ENCODE peak calls at places on chromosomes 5 and 9, in ten cellular contexts. One of them, this sample, is unnamed. For H3K36me3, the result is how much of the 10 kb centered on the place peaks cover.

GRCh38 chr5:180358694-180359093 is 5.6 kb upstream of the GFPT2 start:
- DNase-seq in ovary: no peak
- DNase-seq in body of pancreas: no peak
- DNase-seq in hepatocyte: no peak
- DNase-seq in suprapubic skin: no peak
- DNase-seq in GM12878: no peak
- DNase-seq in CD4-positive, CD25-positive, alpha-beta regulatory T cell: no peak
- DNase-seq in HepG2: no peak
- DNase-seq in tibial artery: no peak
- DNase-seq in pancreas: no peak
- DNase-seq in this sample: no peak

GRCh38 chr9:137648396-137648795 is 29.6 kb downstream of the EHMT1 start:
- DNase-seq in ovary: no peak
- DNase-seq in body of pancreas: no peak
- DNase-seq in hepatocyte: no peak
- DNase-seq in suprapubic skin: no peak
- DNase-seq in GM12878: no peak
- DNase-seq in CD4-positive, CD25-positive, alpha-beta regulatory T cell: no peak
- DNase-seq in HepG2: no peak
- DNase-seq in tibial artery: no peak
- DNase-seq in pancreas: no peak
- DNase-seq in this sample: no peak

GRCh38 chr9:18905033-18905882 is 127.8 kb downstream of the SAXO1 start:
- DNase-seq in ovary: no peak
- DNase-seq in body of pancreas: no peak
- DNase-seq in hepatocyte: no peak
- DNase-seq in suprapubic skin: no peak
- DNase-seq in GM12878: no peak
- DNase-seq in CD4-positive, CD25-positive, alpha-beta regulatory T cell: no peak
- DNase-seq in HepG2: no peak
- DNase-seq in tibial artery: no peak
- DNase-seq in pancreas: no peak
- DNase-seq in this sample: no peak

GRCh38 chr5:39214912-39215709 is 4.3 kb downstream of the FYB1 start:
- DNase-seq in ovary: no peak
- DNase-seq in body of pancreas: no peak
- DNase-seq in hepatocyte: no peak
- DNase-seq in suprapubic skin: no peak
- DNase-seq in GM12878: no peak
- DNase-seq in CD4-positive, CD25-positive, alpha-beta regulatory T cell: no peak
- DNase-seq in HepG2: no peak
- DNase-seq in tibial artery: no peak
- DNase-seq in pancreas: no peak
- DNase-seq in this sample: no peak

GRCh38 chr9:137237759-137238726 is 3.0 kb upstream of the TUBB4B start:
- DNase-seq in ovary: no peak
- DNase-seq in body of pancreas: peak
- DNase-seq in hepatocyte: no peak
- DNase-seq in suprapubic skin: no peak
- DNase-seq in GM12878: no peak
- DNase-seq in CD4-positive, CD25-positive, alpha-beta regulatory T cell: no peak
- DNase-seq in HepG2: no peak
- DNase-seq in tibial artery: no peak
- DNase-seq in pancreas: peak
- DNase-seq in this sample: no peak

GRCh38 chr5:42543774-42544173 is 120.5 kb downstream of the GHR start:
- DNase-seq in ovary: no peak
- DNase-seq in body of pancreas: no peak
- DNase-seq in hepatocyte: no peak
- DNase-seq in suprapubic skin: no peak
- DNase-seq in GM12878: no peak
- DNase-seq in CD4-positive, CD25-positive, alpha-beta regulatory T cell: no peak
- DNase-seq in HepG2: no peak
- DNase-seq in tibial artery: no peak
- DNase-seq in pancreas: no peak
- DNase-seq in this sample: no peak

GRCh38 chr9:116628706-116629105 is 58.4 kb upstream of the TRIM32 start:
- DNase-seq in ovary: no peak
- DNase-seq in body of pancreas: no peak
- DNase-seq in hepatocyte: no peak
- DNase-seq in suprapubic skin: no peak
- DNase-seq in GM12878: no peak
- DNase-seq in CD4-positive, CD25-positive, alpha-beta regulatory T cell: no peak
- DNase-seq in HepG2: no peak
- DNase-seq in tibial artery: no peak
- DNase-seq in pancreas: no peak
- DNase-seq in this sample: no peak

GRCh38 chr9:124180557-124180956 is 77.2 kb upstream of the NEK6 start:
- DNase-seq in ovary: no peak
- DNase-seq in body of pancreas: peak
- DNase-seq in hepatocyte: peak
- DNase-seq in suprapubic skin: no peak
- DNase-seq in GM12878: no peak
- DNase-seq in CD4-positive, CD25-positive, alpha-beta regulatory T cell: no peak
- DNase-seq in HepG2: no peak
- DNase-seq in tibial artery: peak
- DNase-seq in pancreas: no peak
- DNase-seq in this sample: no peak

GRCh38 chr5:171155621-171156020 is 153.4 kb upstream of the TLX3 start:
- DNase-seq in ovary: no peak
- DNase-seq in body of pancreas: no peak
- DNase-seq in hepatocyte: no peak
- DNase-seq in suprapubic skin: no peak
- DNase-seq in GM12878: no peak
- DNase-seq in CD4-positive, CD25-positive, alpha-beta regulatory T cell: no peak
- DNase-seq in HepG2: no peak
- DNase-seq in tibial artery: no peak
- DNase-seq in pancreas: no peak
- DNase-seq in this sample: no peak

DNA sequence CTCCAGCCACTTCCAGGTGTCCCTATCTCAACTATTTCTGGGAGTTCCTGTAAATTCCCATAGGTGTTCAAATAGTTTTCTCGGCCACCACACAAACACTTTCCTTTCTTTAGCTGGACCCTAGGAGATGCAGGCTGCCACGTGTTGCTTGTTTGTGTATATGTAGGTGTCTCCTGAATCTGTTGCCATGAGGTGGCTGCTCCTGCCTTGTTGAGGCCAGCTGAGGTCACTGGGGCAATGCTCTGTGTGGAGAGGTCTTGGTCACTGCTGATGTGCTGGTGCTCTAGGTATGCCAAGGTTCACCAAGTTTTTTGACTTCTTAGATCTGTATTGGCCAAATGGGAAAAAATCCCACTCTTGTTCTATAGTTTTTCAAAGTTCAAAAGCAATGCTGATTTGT is 132.5 kb upstream of the CHD1 start:
- DNase-seq in ovary: no peak
- DNase-seq in body of pancreas: no peak
- DNase-seq in hepatocyte: no peak
- DNase-seq in suprapubic skin: no peak
- DNase-seq in GM12878: no peak
- DNase-seq in CD4-positive, CD25-positive, alpha-beta regulatory T cell: no peak
- DNase-seq in HepG2: no peak
- DNase-seq in tibial artery: no peak
- DNase-seq in pancreas: no peak
- DNase-seq in this sample: no peak
- H3K4me3 ChIP-seq in ovary: no peak
- H3K4me3 ChIP-seq in body of pancreas: no peak
- H3K4me3 ChIP-seq in hepatocyte: no peak
- H3K4me3 ChIP-seq in suprapubic skin: no peak
- H3K4me3 ChIP-seq in GM12878: no peak
- H3K4me3 ChIP-seq in CD4-positive, CD25-positive, alpha-beta regulatory T cell: no peak
- H3K4me3 ChIP-seq in HepG2: no peak
- H3K4me3 ChIP-seq in tibial artery: no peak
- H3K4me3 ChIP-seq in pancreas: no peak
- H3K4me3 ChIP-seq in this sample: no peak

DNA sequence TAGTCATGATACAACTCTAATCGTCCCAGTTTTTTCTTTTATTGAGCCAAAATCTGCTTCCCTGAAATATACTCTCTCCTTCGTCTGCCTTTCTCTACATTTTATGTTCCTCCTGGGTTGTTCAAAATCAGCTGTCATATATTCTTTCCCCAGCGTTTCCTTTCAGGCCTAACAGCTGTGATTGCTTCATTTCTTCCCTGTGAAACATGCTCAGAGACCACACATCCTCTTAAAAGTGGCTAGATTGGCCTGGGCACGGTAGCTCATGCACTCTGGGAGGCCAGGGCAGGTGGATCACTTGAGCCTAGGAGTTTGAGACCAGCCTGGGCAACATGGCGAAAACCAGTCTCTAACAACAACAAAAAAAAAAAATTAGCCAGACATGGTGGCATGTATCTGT is 25.1 kb downstream of the NFX1 start:
- DNase-seq in ovary: no peak
- DNase-seq in body of pancreas: no peak
- DNase-seq in hepatocyte: no peak
- DNase-seq in suprapubic skin: no peak
- DNase-seq in GM12878: no peak
- DNase-seq in CD4-positive, CD25-positive, alpha-beta regulatory T cell: no peak
- DNase-seq in HepG2: no peak
- DNase-seq in tibial artery: no peak
- DNase-seq in pancreas: no peak
- DNase-seq in this sample: no peak
- H3K36me3 ChIP-seq in ovary: under half
- H3K36me3 ChIP-seq in body of pancreas: under half
- H3K36me3 ChIP-seq in hepatocyte: under half
- H3K36me3 ChIP-seq in suprapubic skin: half or more
- H3K36me3 ChIP-seq in GM12878: under half
- H3K36me3 ChIP-seq in CD4-positive, CD25-positive, alpha-beta regulatory T cell: half or more
- H3K36me3 ChIP-seq in HepG2: half or more
- H3K36me3 ChIP-seq in tibial artery: half or more
- H3K36me3 ChIP-seq in pancreas: under half
- H3K36me3 ChIP-seq in this sample: half or more

GRCh38 chr5:158976035-158976434 is 123.7 kb downstream of the EBF1 start:
- DNase-seq in ovary: no peak
- DNase-seq in body of pancreas: no peak
- DNase-seq in hepatocyte: no peak
- DNase-seq in suprapubic skin: no peak
- DNase-seq in GM12878: no peak
- DNase-seq in CD4-positive, CD25-positive, alpha-beta regulatory T cell: no peak
- DNase-seq in HepG2: no peak
- DNase-seq in tibial artery: no peak
- DNase-seq in pancreas: no peak
- DNase-seq in this sample: no peak

GRCh38 chr5:158978061-158978745 is 121.5 kb downstream of the EBF1 start:
- DNase-seq in ovary: no peak
- DNase-seq in body of pancreas: no peak
- DNase-seq in hepatocyte: no peak
- DNase-seq in suprapubic skin: no peak
- DNase-seq in GM12878: no peak
- DNase-seq in CD4-positive, CD25-positive, alpha-beta regulatory T cell: no peak
- DNase-seq in HepG2: no peak
- DNase-seq in tibial artery: no peak
- DNase-seq in pancreas: no peak
- DNase-seq in this sample: no peak

GRCh38 chr5:158977642-158978041 is 122.1 kb downstream of the EBF1 start:
- DNase-seq in ovary: no peak
- DNase-seq in body of pancreas: no peak
- DNase-seq in hepatocyte: no peak
- DNase-seq in suprapubic skin: no peak
- DNase-seq in GM12878: no peak
- DNase-seq in CD4-positive, CD25-positive, alpha-beta regulatory T cell: no peak
- DNase-seq in HepG2: no peak
- DNase-seq in tibial artery: no peak
- DNase-seq in pancreas: no peak
- DNase-seq in this sample: no peak

GRCh38 chr5:158979290-158979689 is 120.4 kb downstream of the EBF1 start:
- DNase-seq in ovary: no peak
- DNase-seq in body of pancreas: no peak
- DNase-seq in hepatocyte: no peak
- DNase-seq in suprapubic skin: no peak
- DNase-seq in GM12878: no peak
- DNase-seq in CD4-positive, CD25-positive, alpha-beta regulatory T cell: no peak
- DNase-seq in HepG2: no peak
- DNase-seq in tibial artery: no peak
- DNase-seq in pancreas: no peak
- DNase-seq in this sample: no peak

DNA sequence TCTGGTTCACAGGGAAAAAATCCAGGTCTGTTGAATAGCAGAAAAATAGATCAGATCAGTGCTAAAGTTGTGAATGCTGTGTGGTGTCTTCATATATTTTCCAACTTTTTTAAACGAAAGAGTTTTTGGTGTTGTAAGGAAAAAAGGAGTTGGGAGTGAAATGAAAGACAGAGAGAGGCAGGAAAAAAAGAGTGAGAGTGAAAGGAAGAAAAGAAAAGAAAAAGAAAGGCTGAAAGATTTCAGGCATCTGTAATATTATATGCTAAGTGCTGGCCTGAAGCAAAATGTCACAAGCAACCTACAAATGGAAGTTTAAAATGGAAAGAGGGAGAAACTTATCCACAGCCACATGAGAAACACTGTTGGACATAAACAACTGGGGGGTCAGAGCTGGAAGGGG is 124.4 kb downstream of the EBF1 start:
- DNase-seq in ovary: no peak
- DNase-seq in body of pancreas: no peak
- DNase-seq in hepatocyte: no peak
- DNase-seq in suprapubic skin: no peak
- DNase-seq in GM12878: no peak
- DNase-seq in CD4-positive, CD25-positive, alpha-beta regulatory T cell: no peak
- DNase-seq in HepG2: no peak
- DNase-seq in tibial artery: no peak
- DNase-seq in pancreas: no peak
- DNase-seq in this sample: no peak
- H3K27ac ChIP-seq in ovary: no peak
- H3K27ac ChIP-seq in body of pancreas: peak
- H3K27ac ChIP-seq in hepatocyte: no peak
- H3K27ac ChIP-seq in suprapubic skin: no peak
- H3K27ac ChIP-seq in GM12878: no peak
- H3K27ac ChIP-seq in CD4-positive, CD25-positive, alpha-beta regulatory T cell: no peak
- H3K27ac ChIP-seq in HepG2: no peak
- H3K27ac ChIP-seq in tibial artery: peak
- H3K27ac ChIP-seq in pancreas: no peak
- H3K27ac ChIP-seq in this sample: no peak

DNA sequence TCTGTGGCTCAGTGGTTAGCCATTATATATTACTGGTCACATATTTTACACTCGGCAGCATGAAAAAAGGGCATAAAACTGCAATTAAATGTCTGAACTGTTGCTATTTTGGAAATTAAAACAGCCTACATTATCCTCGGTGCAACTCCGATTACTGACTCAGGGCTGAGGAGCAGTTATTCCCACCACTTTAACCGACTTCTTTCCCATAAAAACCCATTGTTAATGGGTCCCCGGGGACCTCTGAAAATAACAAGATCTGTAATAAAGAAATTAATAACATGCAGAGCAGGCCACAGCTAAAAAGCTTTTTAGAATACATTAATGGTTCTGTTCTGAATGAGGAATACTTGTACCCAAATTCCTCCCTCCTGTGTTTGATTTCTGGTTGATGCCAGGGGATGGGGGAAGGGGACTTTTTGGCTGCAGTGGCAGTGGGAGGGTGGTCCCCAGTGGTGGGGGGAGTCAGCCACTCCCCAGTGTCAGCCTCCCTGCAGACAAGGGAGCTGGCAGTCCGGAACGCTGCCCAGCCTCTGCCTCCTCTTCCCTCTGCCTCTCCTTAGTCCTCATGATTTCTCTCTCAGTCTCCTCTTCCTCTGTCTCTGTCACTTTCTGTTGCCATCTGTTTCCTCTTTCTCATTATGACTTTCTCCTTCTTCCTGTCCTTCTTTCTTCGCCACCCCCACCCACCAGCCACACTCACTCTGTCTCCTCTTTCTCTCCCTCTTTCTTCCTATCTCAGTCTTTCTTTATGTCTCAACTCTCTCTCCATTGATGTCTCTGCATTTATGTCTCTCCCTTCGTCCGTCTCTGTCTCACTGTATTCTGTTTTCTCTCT is 59.0 kb upstream of the ZBTB43 start:
- DNase-seq in ovary: no peak
- DNase-seq in body of pancreas: no peak
- DNase-seq in hepatocyte: no peak
- DNase-seq in suprapubic skin: no peak
- DNase-seq in GM12878: no peak
- DNase-seq in CD4-positive, CD25-positive, alpha-beta regulatory T cell: peak
- DNase-seq in HepG2: no peak
- DNase-seq in tibial artery: no peak
- DNase-seq in pancreas: no peak
- DNase-seq in this sample: no peak
- H3K4me3 ChIP-seq in ovary: no peak
- H3K4me3 ChIP-seq in body of pancreas: no peak
- H3K4me3 ChIP-seq in hepatocyte: no peak
- H3K4me3 ChIP-seq in suprapubic skin: no peak
- H3K4me3 ChIP-seq in GM12878: no peak
- H3K4me3 ChIP-seq in CD4-positive, CD25-positive, alpha-beta regulatory T cell: no peak
- H3K4me3 ChIP-seq in HepG2: no peak
- H3K4me3 ChIP-seq in tibial artery: no peak
- H3K4me3 ChIP-seq in pancreas: no peak
- H3K4me3 ChIP-seq in this sample: no peak

This sample was measured in CD8-positive, alpha-beta T cell.